ENCODE peak calls at places on chromosomes 1 and 21, in four cellular contexts. L is ovary, Y is fibroblast of lung, T is PC-3. V is an unnamed sample.

GRCh38 chr1:9778905-9779304 is 44.9 kb downstream of the CLSTN1 start:
- DNase-seq in Y (no peak), T (no peak), L (no peak), V (no peak)

GRCh38 chr1:3113047-3113740 is 44.2 kb downstream of the PRDM16 start:
- DNase-seq in T (no peak), Y (no peak), L (peak), V (no peak)

GRCh38 chr21:35940074-35940927 is 120.0 kb downstream of the SETD4 start:
- DNase-seq in Y (peak), L (peak), T (peak), V (peak)

GRCh38 chr1:42177551-42177981 is 13.0 kb upstream of the GUCA2A start:
- DNase-seq in Y (peak), L (peak), T (peak), V (peak)

GRCh38 chr1:200625381-200625824 is 4.9 kb upstream of the KIF14 start:
- DNase-seq in Y (peak), T (no peak), L (no peak), V (peak)

GRCh38 chr1:226679853-226680516 is 59.1 kb downstream of the ITPKB start:
- DNase-seq in T (no peak), L (peak), Y (peak), V (peak)

GRCh38 chr1:9317591-9318331 is 25.1 kb downstream of the SPSB1 start:
- DNase-seq in L (peak), Y (peak), T (peak), V (peak)

GRCh38 chr1:229171934-229172333 is 99.0 kb upstream of the RAB4A start:
- DNase-seq in Y (no peak), L (no peak), T (peak), V (no peak)

GRCh38 chr1:117653732-117654484 is 48.1 kb downstream of the TENT5C start:
- DNase-seq in L (no peak), T (peak), Y (no peak), V (no peak)

GRCh38 chr21:33441489-33442477 is 38.0 kb downstream of the TMEM50B start:
- DNase-seq in T (peak), L (no peak), Y (peak), V (peak)

GRCh38 chr1:24727490-24728214 is 17.6 kb upstream of the CLIC4 start:
- DNase-seq in Y (peak), T (no peak), L (peak), V (no peak)

GRCh38 chr1:27979151-27979858 is 19.5 kb downstream of the XKR8 start:
- DNase-seq in L (no peak), Y (peak), T (peak), V (peak)

GRCh38 chr1:90391116-90391515 is 326.0 kb downstream of the BARHL2 start:
- DNase-seq in Y (no peak), T (peak), L (no peak), V (peak)

GRCh38 chr1:234408757-234409156 is 35.5 kb downstream of the COA6 start:
- DNase-seq in L (no peak), T (no peak), Y (no peak), V (no peak)

GRCh38 chr1:31788825-31789256 is 24.7 kb upstream of the ADGRB2 start:
- DNase-seq in Y (peak), L (no peak), T (peak), V (peak)

GRCh38 chr1:38603907-38604306 is 255.7 kb downstream of the RRAGC start:
- DNase-seq in Y (no peak), L (no peak), T (no peak), V (no peak)

GRCh38 chr1:169729991-169730390 is 3.9 kb downstream of the SELE start:
- DNase-seq in Y (no peak), L (no peak), T (no peak), V (no peak)

GRCh38 chr1:63042278-63042677 is 258.3 kb downstream of the ATG4C start:
- DNase-seq in T (no peak), Y (no peak), L (no peak), V (no peak)

GRCh38 chr1:245074232-245074747 is 80.5 kb upstream of the KIF26B start:
- DNase-seq in T (peak), L (no peak), Y (peak), V (peak)

GRCh38 chr1:193333166-193333565 is 146.8 kb upstream of the B3GALT2 start:
- DNase-seq in T (no peak), Y (no peak), L (no peak), V (no peak)

GRCh38 chr1:223233410-223234163 is 90.5 kb upstream of the TLR5 start:
- DNase-seq in Y (peak), L (peak), T (peak), V (peak)

GRCh38 chr1:26730695-26731094 is 34.9 kb downstream of the ARID1A start:
- DNase-seq in L (no peak), Y (peak), T (no peak), V (no peak)

GRCh38 chr21:43959231-43960041 is 52.7 kb upstream of the TRAPPC10 start:
- DNase-seq in Y (no peak), L (no peak), T (no peak), V (no peak)

GRCh38 chr1:232457607-232458006 is 172.3 kb downstream of the SIPA1L2 start:
- DNase-seq in T (no peak), L (no peak), Y (no peak), V (no peak)

GRCh38 chr1:185412385-185413074 is 95.5 kb upstream of the IVNS1ABP start:
- DNase-seq in Y (no peak), T (peak), L (no peak), V (peak)

GRCh38 chr1:22341791-22342605 is 109.7 kb upstream of the ZBTB40 start:
- DNase-seq in L (peak), Y (peak), T (peak), V (no peak)

GRCh38 chr1:21368514-21369289 is 71.2 kb upstream of the NBPF3 start:
- DNase-seq in Y (peak), T (peak), L (peak), V (peak)

DNA sequence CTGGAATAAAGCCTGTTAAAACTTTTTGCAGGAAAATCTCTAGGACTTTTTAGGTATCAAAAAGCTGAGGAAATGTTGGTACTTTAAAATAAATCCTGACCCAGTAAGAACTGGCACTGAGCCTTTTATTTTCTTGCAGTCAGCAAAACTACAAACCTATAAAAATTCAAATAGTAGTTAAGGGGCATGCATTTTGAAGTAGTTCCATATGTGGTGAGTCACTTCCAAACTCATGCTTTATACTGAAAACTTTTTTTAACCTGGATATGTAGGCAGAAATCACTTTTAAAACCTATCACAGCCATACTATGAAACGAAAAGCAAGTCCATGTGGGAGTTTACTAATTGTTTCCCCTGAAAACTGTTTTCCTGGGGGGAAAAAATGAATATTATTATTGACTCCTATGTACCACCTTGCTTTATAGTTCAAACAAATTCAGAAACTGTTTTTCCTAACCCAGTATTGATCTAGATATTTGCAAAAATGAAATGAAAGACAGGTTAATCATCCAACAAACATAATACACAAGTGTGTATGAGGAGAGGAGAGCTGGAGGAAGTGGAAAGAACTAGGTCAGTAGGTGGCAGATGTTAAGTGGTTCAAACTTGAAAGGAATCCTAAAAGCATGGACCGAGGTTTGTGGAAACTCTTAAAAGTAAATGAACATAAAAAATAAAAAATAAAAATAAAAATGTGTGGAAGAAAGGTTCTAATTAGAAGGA is 30.5 kb downstream of the NRIP1 start:
- DNase-seq in L (no peak), T (peak), Y (peak), V (no peak)
- H3K4me3 ChIP-seq in L (no peak), T (peak), Y (no peak), V (no peak)

GRCh38 chr1:153238536-153238935 is 21.0 kb upstream of the LORICRIN start:
- DNase-seq in L (no peak), T (peak), Y (no peak), V (peak)
- TF ChIP-seq CTCF in L (no peak), T (peak), Y (no peak), V (peak)

DNA sequence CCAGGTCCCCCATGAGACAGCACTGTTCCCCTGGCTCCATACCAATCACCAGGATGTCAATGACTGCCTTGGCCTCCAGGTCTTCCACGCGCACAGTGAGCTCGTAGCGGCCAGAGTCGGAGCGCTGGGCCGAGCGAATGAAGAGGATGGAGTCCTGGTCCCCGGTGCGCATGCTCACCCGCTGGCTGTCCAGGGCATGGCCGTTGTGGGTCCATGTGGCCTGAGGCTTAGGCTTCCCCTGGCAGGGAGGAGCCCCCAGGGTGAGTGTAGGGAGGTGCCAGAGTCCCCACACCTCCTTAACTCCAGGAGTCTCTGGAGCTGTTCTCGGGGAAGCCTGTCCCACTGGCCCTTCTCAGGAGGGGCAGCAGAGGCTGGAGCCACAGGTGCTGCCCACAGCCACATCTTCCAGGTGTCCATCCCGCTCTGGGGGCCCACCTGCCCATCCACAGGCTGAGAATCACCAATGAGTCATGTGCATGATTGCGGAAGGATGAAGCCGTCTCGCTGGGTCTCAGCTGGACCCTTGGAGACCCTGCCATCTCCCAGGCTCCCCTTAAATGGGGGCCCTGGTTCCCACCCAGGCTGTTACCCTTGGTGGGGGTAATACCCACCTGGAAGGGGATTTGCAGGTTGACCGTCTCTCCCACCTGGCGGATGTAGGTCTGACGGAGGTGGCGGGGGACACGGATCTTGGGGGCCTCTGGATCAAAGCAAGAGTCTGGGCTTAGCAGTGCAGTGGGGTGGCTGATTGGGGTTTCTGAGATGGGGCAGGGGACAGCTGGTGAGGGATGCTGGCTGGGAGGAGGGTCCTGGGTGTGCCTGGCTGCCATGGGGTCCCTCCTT is 4.1 kb downstream of the MYBPH start:
- DNase-seq in L (no peak), Y (no peak), T (no peak), V (no peak)
- H3K4me3 ChIP-seq in L (no peak), Y (no peak), T (no peak), V (no peak)

DNA sequence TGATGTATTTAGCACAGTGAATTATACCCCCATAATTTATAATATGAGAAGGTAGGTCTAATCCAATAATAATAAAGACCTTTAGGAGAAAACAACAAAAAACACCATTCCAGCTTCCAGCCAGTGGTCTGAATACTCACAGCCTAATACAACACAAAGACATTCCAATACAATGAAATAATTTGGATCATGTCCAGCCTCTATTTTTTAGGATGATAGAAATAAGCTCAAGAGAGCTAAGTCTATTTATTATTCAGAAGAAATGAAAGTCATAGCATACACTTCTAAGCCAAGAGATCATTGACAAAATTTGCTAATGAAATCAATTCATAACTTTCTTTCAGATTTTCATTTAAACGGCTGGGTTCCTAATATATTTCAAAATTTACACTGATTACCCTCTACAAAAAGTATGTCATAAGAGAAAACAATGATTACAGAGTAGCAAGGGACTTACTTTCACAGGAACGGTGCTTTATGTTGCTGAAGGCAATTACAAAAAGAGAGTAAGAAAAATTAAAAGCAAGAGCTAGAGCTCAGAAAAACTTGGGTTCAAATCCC is 25.1 kb downstream of the WLS start:
- DNase-seq in Y (peak), T (peak), L (no peak), V (peak)
- TF ChIP-seq CTCF in Y (no peak), T (no peak), L (no peak), V (no peak)

V was measured in epithelial cell of esophagus.